ENCODE peak calls at places on chromosomes 13 and 19, in ten cellular contexts. Q is upper lobe of right lung, G is BE2C, O is HepG2, Z is HFF-Myc, F is colonic mucosa, N is Caco-2, H is dorsolateral prefrontal cortex, T is ovary, D is thyroid gland. V is an unnamed sample.
A peak's percentile ranks its signal among the peaks of the same experiment; 100 is the strongest.

GRCh38 chr19:4414800-4415251 is 12.4 kb downstream of the CHAF1A start:
- DNase-seq in G (no peak), O (no peak), H (no peak), Q (no peak), N (no peak), T (peak; percentile 63), D (no peak), Z (no peak), F (no peak), V (no peak)

GRCh38 chr13:63044617-63045016 is 1629.0 kb upstream of the PCDH20 start:
- DNase-seq in H (no peak), T (no peak), Q (no peak), F (no peak), N (no peak), O (no peak), G (no peak), D (no peak), Z (no peak), V (no peak)

GRCh38 chr19:18919895-18920204 is 335 bp downstream of the DDX49 start:
- DNase-seq in H (no peak), T (no peak), O (no peak), D (no peak), Q (no peak), N (no peak), G (no peak), Z (no peak), F (no peak), V (no peak)

GRCh38 chr13:99955747-99956472 is 15.7 kb downstream of the ZIC5 start:
- DNase-seq in Z (no peak), G (no peak), O (no peak), D (no peak), F (no peak), T (no peak), Q (no peak), N (no peak), H (no peak), V (no peak)

GRCh38 chr13:78182813-78183212 is 264.2 kb upstream of the EDNRB start:
- DNase-seq in D (no peak), H (no peak), N (no peak), T (no peak), F (no peak), Z (no peak), Q (no peak), G (no peak), O (no peak), V (no peak)

GRCh38 chr13:39684531-39685137 is 29.2 kb downstream of the COG6 start:
- DNase-seq in D (no peak), T (no peak), O (peak; percentile 31), N (no peak), H (no peak), F (no peak), Z (no peak), Q (no peak), G (no peak), V (peak; percentile 12)

GRCh38 chr19:32662186-32662585 is 12.8 kb downstream of the ANKRD27 start:
- DNase-seq in Z (no peak), H (no peak), F (no peak), N (no peak), O (no peak), G (no peak), Q (no peak), D (no peak), T (no peak), V (no peak)

GRCh38 chr13:73499685-73500084 is 440.9 kb downstream of the KLF5 start:
- DNase-seq in Q (no peak), N (peak; percentile 6), T (no peak), G (no peak), F (no peak), H (no peak), Z (no peak), O (no peak), D (no peak), V (no peak)

GRCh38 chr13:49585220-49586157 is at the start of gene RCBTB1:
- DNase-seq in G (peak; percentile 84), Q (peak; percentile 86), O (peak; percentile 52), D (peak; percentile 89), T (peak; percentile 49), Z (no peak), N (peak; percentile 76), H (peak; percentile 61), F (peak; percentile 83), V (peak; percentile 97)

GRCh38 chr19:2294377-2295335 is 12.7 kb upstream of the PEAK3 start:
- DNase-seq in Q (no peak), F (no peak), G (peak; percentile 83), N (no peak), O (no peak), Z (peak; percentile 56), H (no peak), T (no peak), D (no peak), V (no peak)

GRCh38 chr13:110661256-110661655 is 44.7 kb downstream of the CARS2 start:
- DNase-seq in D (no peak), Z (no peak), H (no peak), O (no peak), T (no peak), G (no peak), Q (no peak), F (no peak), N (no peak), V (no peak)

GRCh38 chr13:48567521-48568331 is 34.8 kb upstream of the RCBTB2 start:
- DNase-seq in T (peak; percentile 51), N (no peak), G (no peak), O (peak; percentile 70), D (no peak), H (no peak), Q (no peak), Z (no peak), F (no peak), V (no peak)

GRCh38 chr13:29524176-29524575 is 71.3 kb downstream of the SLC7A1 start:
- DNase-seq in T (no peak), Z (no peak), N (no peak), O (no peak), Q (no peak), D (no peak), G (no peak), F (no peak), H (no peak), V (no peak)

GRCh38 chr13:109208522-109208921 is 577.9 kb downstream of the IRS2 start:
- DNase-seq in D (no peak), O (no peak), G (no peak), T (no peak), F (no peak), Z (no peak), N (no peak), Q (no peak), H (no peak), V (no peak)

GRCh38 chr13:54234607-54235006 is 1206.0 kb downstream of the OLFM4 start:
- DNase-seq in Z (no peak), G (no peak), Q (no peak), O (no peak), N (no peak), T (no peak), F (no peak), H (no peak), D (no peak), V (no peak)

GRCh38 chr13:44142540-44142867 is 231.1 kb upstream of the SERP2 start:
- DNase-seq in Z (no peak), F (peak; percentile 32), D (no peak), T (no peak), N (no peak), H (no peak), Q (no peak), O (no peak), G (no peak), V (no peak)

GRCh38 chr19:51959791-51960190 is 26.8 kb downstream of the ZNF350 start:
- DNase-seq in H (no peak), Z (no peak), T (no peak), F (no peak), N (no peak), G (no peak), Q (no peak), O (no peak), D (no peak), V (no peak)

GRCh38 chr13:60226507-60226906 is 62.8 kb upstream of the DIAPH3 start:
- DNase-seq in D (no peak), Z (no peak), O (peak; percentile 15), N (peak; percentile 69), H (no peak), T (no peak), Q (no peak), G (peak; percentile 70), F (no peak), V (no peak)
- TF ChIP-seq CTCF in D (no peak), Z (peak; percentile 30), O (peak; percentile 61), N (peak; percentile 55), H (no peak), T (no peak), Q (no peak), G (peak; percentile 81), F (no peak), V (no peak)

DNA sequence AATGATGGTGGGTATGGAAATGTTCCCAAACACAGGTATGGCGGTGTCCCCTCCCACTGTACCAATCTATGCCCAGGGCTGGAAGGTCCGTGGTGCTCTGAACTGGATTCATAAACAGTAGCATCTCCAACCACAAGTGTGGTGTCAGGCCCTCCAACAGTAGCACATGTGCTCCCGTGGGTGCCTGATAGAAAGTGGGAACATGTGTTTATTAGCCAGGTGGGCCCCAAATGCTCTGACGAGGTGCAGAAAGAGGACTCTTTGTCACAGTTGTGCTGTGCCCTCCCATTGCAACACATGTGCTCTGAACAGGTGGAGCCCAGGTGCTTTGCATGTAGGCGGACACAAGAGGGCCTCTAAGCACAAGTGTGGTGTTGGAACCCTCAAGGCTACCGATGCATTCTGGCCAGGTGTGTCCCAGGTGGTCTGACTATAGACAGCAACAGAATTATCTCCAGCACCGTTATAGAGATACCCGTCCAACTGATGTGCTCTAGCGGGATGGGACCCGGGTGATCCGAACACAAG is 75.4 kb upstream of the ZNF30 start:
- DNase-seq in T (no peak), N (peak; percentile 62), O (peak; percentile 32), Z (no peak), F (no peak), H (no peak), D (no peak), G (no peak), Q (peak; percentile 31), V (no peak)
- TF ChIP-seq CTCF in T (no peak), N (peak; percentile 39), O (peak; percentile 70), Z (no peak), F (no peak), H (no peak), D (no peak), G (no peak), Q (no peak), V (no peak)

DNA sequence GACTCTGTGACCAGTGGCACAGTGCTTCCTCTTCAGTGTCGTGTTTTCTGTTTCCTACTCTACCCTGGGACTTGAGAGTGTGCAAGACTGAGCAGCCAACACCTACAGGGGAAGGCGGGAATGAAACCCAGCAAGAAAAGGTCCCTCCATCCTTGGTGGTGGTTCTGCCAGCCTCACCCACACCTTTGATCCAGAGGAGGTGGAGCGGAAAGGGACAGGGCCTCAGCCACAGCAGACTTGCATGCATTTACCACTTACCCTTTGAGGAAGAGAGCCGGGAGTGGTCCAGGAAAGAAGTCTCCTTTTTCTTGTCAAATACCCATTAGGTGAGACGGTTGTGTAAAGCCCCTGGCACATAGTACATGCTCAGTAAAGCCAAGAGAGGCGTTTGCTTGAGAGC is 164.8 kb upstream of the ZNF536 start:
- DNase-seq in Z (no peak), D (no peak), O (no peak), F (no peak), G (no peak), N (no peak), Q (no peak), T (no peak), H (no peak), V (peak; percentile 1)
- TF ChIP-seq CTCF in Z (no peak), D (no peak), O (no peak), F (no peak), G (no peak), N (no peak), Q (no peak), T (no peak), H (no peak), V (no peak)

GRCh38 chr19:38384209-38385027 is 3.4 kb downstream of the GGN start:
- DNase-seq in N (peak; percentile 32), O (peak; percentile 24), F (no peak), G (peak; percentile 37), H (no peak), Z (no peak), Q (no peak), T (no peak), D (no peak), V (no peak)
- TF ChIP-seq CTCF in N (no peak), O (peak; percentile 50), F (no peak), G (peak; percentile 39), H (peak; percentile 9), Z (peak; percentile 44), Q (no peak), T (no peak), D (no peak), V (no peak)

V was measured in GM20000.